ENCODE peak calls at places on chromosomes 13 and 19, in five cellular contexts. L is left ventricle myocardium inferior; D is ascending aorta; E is CD8-positive, alpha-beta T cell; Y is right lobe of liver. B is an unnamed sample.

GRCh38 chr19:7729211-7729610 is 2.7 kb downstream of the CLEC4G start:
- DNase-seq in L (no peak), D (no peak), E (no peak), Y (no peak), B (no peak)

GRCh38 chr13:52695856-52696255 is 43.2 kb downstream of the SUGT1 start:
- DNase-seq in L (no peak), D (no peak), E (no peak), Y (no peak), B (peak)

GRCh38 chr13:30840515-30840914 is 65.6 kb upstream of the MEDAG start:
- DNase-seq in L (no peak), D (no peak), E (no peak), Y (no peak), B (no peak)

GRCh38 chr19:12295191-12295590 is 508 bp upstream of the ZNF44 start:
- DNase-seq in L (no peak), D (no peak), E (no peak), Y (no peak), B (no peak)

GRCh38 chr19:48746738-48747575 is at the start of gene IZUMO1:
- DNase-seq in L (peak), D (peak), E (no peak), Y (no peak), B (peak)

GRCh38 chr19:36962346-36962745 is 46.2 kb downstream of the ZNF568 start:
- DNase-seq in L (no peak), D (no peak), E (no peak), Y (no peak), B (no peak)

GRCh38 chr13:35260316-35260715 is 216.2 kb downstream of the MAB21L1 start:
- DNase-seq in L (no peak), D (no peak), E (no peak), Y (no peak), B (no peak)

GRCh38 chr13:46350003-46350402 is 37.0 kb downstream of the RUBCNL start:
- DNase-seq in L (no peak), D (no peak), E (no peak), Y (no peak), B (no peak)

GRCh38 chr13:48251616-48252081 is 18.6 kb downstream of the ITM2B start:
- DNase-seq in L (no peak), D (no peak), E (no peak), Y (no peak), B (no peak)

GRCh38 chr19:38852231-38853044 is 2.7 kb upstream of the HNRNPL start:
- DNase-seq in L (peak), D (peak), E (peak), Y (peak), B (peak)

GRCh38 chr19:58513694-58514563 is 2.1 kb upstream of the SLC27A5 start:
- DNase-seq in L (peak), D (peak), E (peak), Y (peak), B (peak)

GRCh38 chr19:8396563-8397203 is 6.5 kb downstream of the RAB11B start:
- DNase-seq in L (peak), D (no peak), E (peak), Y (no peak), B (peak)

GRCh38 chr13:114095486-114095885 is 36.9 kb downstream of the RASA3 start:
- DNase-seq in L (no peak), D (no peak), E (no peak), Y (peak), B (no peak)

GRCh38 chr19:3187662-3188511 is 2.2 kb downstream of the NCLN start:
- DNase-seq in L (no peak), D (no peak), E (no peak), Y (no peak), B (no peak)

GRCh38 chr19:3186891-3187661 is 1.3 kb downstream of the NCLN start:
- DNase-seq in L (no peak), D (no peak), E (no peak), Y (no peak), B (no peak)

GRCh38 chr19:3185482-3186376 is at the start of gene NCLN:
- DNase-seq in L (peak), D (peak), E (peak), Y (peak), B (peak)

GRCh38 chr19:3184847-3185481 is 766 bp upstream of the NCLN start:
- DNase-seq in L (peak), D (no peak), E (peak), Y (peak), B (peak)

GRCh38 chr19:3186377-3186688 is 603 bp downstream of the NCLN start:
- DNase-seq in L (no peak), D (no peak), E (peak), Y (no peak), B (no peak)
- TF ChIP-seq CTCF in L (no peak), D (no peak), E (no peak), Y (no peak), B (no peak)

GRCh38 chr19:15255359-15255990 is 23.2 kb upstream of the EPHX3 start:
- DNase-seq in L (no peak), D (no peak), E (no peak), Y (no peak), B (no peak)

GRCh38 chr19:15259900-15260299 is 27.7 kb upstream of the EPHX3 start:
- DNase-seq in L (no peak), D (no peak), E (no peak), Y (no peak), B (no peak)

GRCh38 chr19:15260939-15261338 is 28.7 kb upstream of the EPHX3 start:
- DNase-seq in L (no peak), D (no peak), E (no peak), Y (no peak), B (peak)

GRCh38 chr19:15256708-15257331 is 24.6 kb upstream of the EPHX3 start:
- DNase-seq in L (no peak), D (no peak), E (no peak), Y (no peak), B (no peak)

GRCh38 chr19:15257782-15258181 is 25.5 kb upstream of the EPHX3 start:
- DNase-seq in L (no peak), D (no peak), E (no peak), Y (no peak), B (no peak)
- TF ChIP-seq CTCF in L (no peak), D (no peak), E (no peak), Y (no peak), B (no peak)

GRCh38 chr19:40393894-40394815 is 4.2 kb upstream of the HIPK4 start:
- DNase-seq in L (no peak), D (no peak), E (no peak), Y (no peak), B (no peak)

GRCh38 chr19:40390084-40390742 is at the start of gene HIPK4:
- DNase-seq in L (no peak), D (no peak), E (no peak), Y (no peak), B (no peak)

GRCh38 chr19:40394816-40395210 is 4.8 kb upstream of the HIPK4 start:
- DNase-seq in L (no peak), D (no peak), E (no peak), Y (no peak), B (no peak)

GRCh38 chr19:40392123-40392522 is 2.1 kb upstream of the HIPK4 start:
- DNase-seq in L (no peak), D (no peak), E (no peak), Y (no peak), B (no peak)

GRCh38 chr19:40392894-40393517 is 3.0 kb upstream of the HIPK4 start:
- DNase-seq in L (no peak), D (no peak), E (no peak), Y (no peak), B (peak)
- TF ChIP-seq CTCF in L (peak), D (no peak), E (no peak), Y (peak), B (peak)

GRCh38 chr13:105982219-105982618 is 553.2 kb downstream of the EFNB2 start:
- DNase-seq in L (no peak), D (no peak), E (no peak), Y (no peak), B (no peak)
- TF ChIP-seq CTCF in L (no peak), D (no peak), E (no peak), Y (no peak), B (peak)

GRCh38 chr19:41263850-41264580 is at the start of gene HNRNPUL1:
- DNase-seq in L (peak), D (peak), E (peak), Y (peak), B (peak)
- TF ChIP-seq CTCF in L (no peak), D (peak), E (no peak), Y (peak), B (peak)

B was measured in choroid plexus epithelial cell.